ENCODE peak calls at places on chromosome 19, in ten cellular contexts. Q is bronchial epithelial cell, A is fibroblast of the aortic adventitia, Z is A549, B is HepG2, D is kidney epithelial cell, V is pancreas, X is epithelial cell of esophagus, K is Caco-2, Y is fibroblast of pulmonary artery. W is an unnamed sample.

GRCh38 chr19:50658438-50659317 is 9.4 kb downstream of the C19orf81 start:
- DNase-seq in V (peak), Q (no peak), B (no peak), Z (peak), K (no peak), A (peak), X (peak), Y (peak), D (no peak), W (peak)

GRCh38 chr19:6528544-6529121 is 2.2 kb upstream of the TNFSF9 start:
- DNase-seq in Q (no peak), V (no peak), X (no peak), D (no peak), Z (no peak), Y (no peak), A (peak), B (peak), K (no peak), W (no peak)

GRCh38 chr19:23957660-23958281 is 43.1 kb downstream of the ZNF726 start:
- DNase-seq in Y (peak), Z (no peak), Q (peak), A (peak), V (no peak), K (no peak), B (no peak), X (peak), D (peak), W (no peak)

GRCh38 chr19:1266116-1266817 is 2.9 kb upstream of the CIRBP start:
- DNase-seq in Y (peak), V (peak), Z (peak), A (peak), K (peak), Q (peak), D (no peak), B (peak), X (peak), W (peak)

GRCh38 chr19:16615788-16616187 is 12.2 kb downstream of the MED26 start:
- DNase-seq in A (no peak), K (no peak), Q (no peak), D (no peak), V (no peak), Z (no peak), B (no peak), Y (no peak), X (peak), W (no peak)

GRCh38 chr19:41928754-41929535 is 696 bp upstream of the ERFL start:
- DNase-seq in Z (no peak), Q (no peak), Y (no peak), A (no peak), D (no peak), K (no peak), B (no peak), V (no peak), X (no peak), W (no peak)

GRCh38 chr19:3129112-3129511 is 6.7 kb upstream of the GNA15 start:
- DNase-seq in Y (peak), A (peak), B (peak), V (no peak), Q (peak), Z (no peak), D (no peak), K (peak), X (peak), W (no peak)

GRCh38 chr19:39238944-39239343 is 5.9 kb downstream of the IFNL3 start:
- DNase-seq in Q (no peak), B (no peak), A (no peak), D (no peak), Z (no peak), X (no peak), V (no peak), K (no peak), Y (no peak), W (no peak)

DNA sequence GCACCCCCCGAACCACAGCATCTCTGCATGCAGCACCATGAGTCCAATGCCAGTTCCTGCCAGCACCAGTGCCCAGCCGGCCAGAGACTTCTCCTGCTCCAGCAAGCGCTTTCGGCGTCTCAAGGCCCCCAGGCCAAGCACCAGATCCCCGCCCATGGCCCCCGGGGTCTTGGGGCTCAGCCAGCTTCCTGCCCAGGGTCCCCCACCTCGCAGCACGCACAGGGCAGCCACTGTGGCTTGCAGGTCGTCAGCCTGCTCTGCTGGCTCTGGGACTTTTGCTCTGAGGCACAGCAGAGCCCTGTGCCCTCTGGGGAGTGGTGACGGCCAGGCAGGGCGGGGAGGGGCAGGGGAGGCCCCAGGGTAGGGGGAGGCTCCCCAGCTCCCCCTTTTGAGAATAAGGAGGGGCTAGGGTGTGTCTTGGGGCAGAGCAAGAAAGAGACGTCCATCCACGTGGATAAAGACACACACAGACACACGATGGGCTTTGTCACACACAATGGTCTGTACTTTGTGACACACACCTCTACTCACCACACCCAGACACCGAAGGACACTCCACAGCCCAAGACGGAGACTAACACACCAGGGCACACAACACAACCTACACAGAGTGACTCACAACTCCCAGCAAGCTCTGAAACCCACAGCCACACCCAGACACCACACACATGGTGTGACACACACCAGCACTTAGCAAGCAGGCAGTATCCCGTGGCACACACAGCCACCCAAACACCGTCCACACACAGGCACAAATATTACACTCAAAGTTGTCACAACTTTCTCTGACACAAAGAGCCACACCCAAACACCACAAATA is at the start of gene KCNN4:
- DNase-seq in Z (peak), A (peak), X (peak), D (no peak), B (no peak), V (no peak), Y (peak), K (no peak), Q (peak), W (no peak)
- H3K4me3 ChIP-seq in Z (peak), A (peak), X (no peak), D (peak), B (no peak), V (no peak), Y (no peak), K (peak), Q (peak), W (no peak)

GRCh38 chr19:49114630-49115363 is 627 bp downstream of the LIN7B start:
- DNase-seq in B (peak), Q (no peak), Z (no peak), D (no peak), X (peak), K (peak), A (peak), V (peak), Y (peak), W (peak)

GRCh38 chr19:49116544-49116943 is 2.4 kb downstream of the LIN7B start:
- DNase-seq in K (no peak), A (no peak), X (no peak), D (no peak), Y (no peak), Q (no peak), Z (no peak), V (no peak), B (no peak), W (no peak)

GRCh38 chr19:49110567-49110966 is 3.6 kb upstream of the LIN7B start:
- DNase-seq in Z (no peak), A (peak), Y (peak), Q (no peak), B (no peak), V (no peak), X (no peak), D (no peak), K (no peak), W (no peak)

GRCh38 chr19:49111218-49111998 is 2.8 kb upstream of the LIN7B start:
- DNase-seq in B (no peak), Y (no peak), Z (no peak), V (no peak), D (no peak), K (no peak), X (no peak), A (no peak), Q (no peak), W (no peak)

GRCh38 chr19:49113762-49114629 is at the start of gene LIN7B:
- DNase-seq in Y (peak), X (peak), B (peak), A (peak), D (no peak), V (peak), Q (peak), K (peak), Z (peak), W (peak)
- TF ChIP-seq CTCF in Y (peak), X (no peak), B (peak), A (peak), D (no peak), V (no peak), Q (peak), K (peak), Z (peak), W (peak)

DNA sequence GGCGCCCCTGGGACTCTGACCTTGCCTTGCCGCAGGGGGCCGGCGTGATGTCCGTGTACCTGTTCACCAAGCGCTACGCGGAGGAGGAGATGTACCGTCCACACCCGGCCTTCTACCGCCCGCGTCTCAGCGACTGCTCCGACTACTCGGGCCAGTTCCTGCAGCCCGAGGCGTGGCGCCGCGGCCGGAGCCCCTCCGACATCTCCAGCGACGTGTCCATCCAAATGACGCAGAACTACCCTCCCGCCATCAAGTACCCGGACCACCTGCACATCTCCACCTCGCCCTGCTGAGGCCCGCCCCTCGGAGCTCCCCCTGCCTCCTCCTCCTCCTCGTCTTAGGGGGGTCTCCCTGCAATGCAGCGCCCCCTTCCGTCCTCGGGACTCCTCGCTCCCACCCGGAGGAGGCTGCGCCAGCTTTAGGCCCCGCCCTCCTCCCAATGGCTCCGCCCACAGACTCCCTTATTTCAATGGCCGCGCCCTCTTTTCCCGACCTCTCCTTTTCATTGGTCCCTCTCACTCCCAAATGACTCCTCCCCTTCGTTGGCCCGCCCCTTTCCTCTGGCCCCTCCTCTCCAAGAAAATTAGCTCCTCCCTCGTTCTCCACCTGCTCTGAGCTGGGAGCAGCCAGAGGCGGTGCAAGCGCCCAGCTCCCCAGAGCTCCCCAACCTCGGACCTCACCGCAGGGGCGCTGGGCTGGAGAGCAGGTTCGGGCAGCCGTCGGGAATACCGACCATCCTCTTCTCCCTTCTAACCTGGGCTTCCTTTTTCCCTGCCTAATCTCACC is 20.5 kb upstream of the CACNG8 start:
- DNase-seq in D (no peak), K (no peak), Q (no peak), X (no peak), Y (peak), Z (no peak), A (no peak), V (no peak), B (peak), W (no peak)
- H3K4me3 ChIP-seq in D (no peak), K (no peak), Q (no peak), X (no peak), Y (no peak), Z (no peak), A (no peak), V (no peak), B (no peak), W (no peak)

DNA sequence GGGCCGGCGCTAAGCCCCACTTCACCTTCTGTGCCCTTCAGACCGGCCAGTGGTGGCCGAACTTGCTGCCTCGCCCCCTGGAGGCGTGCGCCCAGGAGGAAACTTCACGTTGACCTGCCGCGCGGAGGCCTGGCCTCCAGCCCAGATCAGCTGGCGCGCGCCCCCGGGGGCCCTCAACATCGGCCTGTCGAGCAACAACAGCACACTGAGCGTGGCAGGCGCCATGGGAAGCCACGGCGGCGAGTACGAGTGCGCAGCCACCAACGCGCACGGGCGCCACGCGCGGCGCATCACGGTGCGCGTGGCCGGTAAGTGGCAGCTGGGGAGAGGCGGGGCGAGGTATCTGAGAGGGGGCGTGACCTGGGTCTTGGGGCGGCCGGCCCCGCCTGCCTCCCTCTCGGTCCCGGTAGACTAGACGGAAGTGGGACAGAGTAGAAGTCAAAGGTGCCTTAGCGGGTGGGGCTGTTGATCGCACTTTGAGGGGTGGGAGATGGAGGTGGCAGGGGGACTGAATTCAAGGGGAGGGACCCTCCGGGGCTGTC is 5.6 kb downstream of the ICAM5 start:
- DNase-seq in Q (no peak), K (no peak), B (no peak), X (no peak), Z (no peak), Y (no peak), D (no peak), A (no peak), V (no peak), W (no peak)
- TF ChIP-seq CTCF in Q (no peak), K (no peak), B (peak), X (no peak), Z (no peak), Y (no peak), D (no peak), A (peak), V (no peak), W (no peak)

DNA sequence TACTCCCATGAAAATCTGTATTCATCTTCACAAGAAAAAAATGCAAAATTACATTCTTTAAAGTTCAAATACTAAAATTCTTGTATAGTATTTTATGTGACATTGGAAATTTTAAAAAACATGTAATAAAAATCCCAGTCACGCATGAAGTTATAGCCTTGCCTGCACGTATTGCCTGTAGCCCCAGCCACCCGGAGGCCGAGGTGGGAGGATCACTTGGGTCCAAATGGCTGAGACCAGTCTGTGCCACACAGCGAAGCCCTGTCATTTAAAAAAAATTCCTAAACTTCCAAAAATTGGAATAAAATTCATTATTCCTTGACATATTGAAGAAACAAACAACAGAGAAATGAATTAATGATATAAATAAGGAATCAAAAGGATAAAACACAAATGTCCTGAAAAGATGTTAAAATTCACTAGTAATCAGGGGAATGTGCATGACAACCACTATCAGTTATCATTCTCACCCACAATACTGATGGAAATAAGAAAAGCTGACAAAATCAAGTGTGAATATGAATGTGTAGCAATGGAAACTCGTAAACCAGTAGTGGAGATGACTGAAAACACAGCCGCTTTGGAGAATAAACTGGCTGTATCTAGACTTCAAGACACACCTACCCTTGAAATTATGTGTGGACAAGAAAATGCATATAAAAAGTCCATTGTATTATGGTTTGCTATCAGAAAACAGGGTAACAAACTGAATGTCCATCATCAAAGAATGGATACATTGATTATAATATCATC is 7.5 kb downstream of the CARD8 start:
- DNase-seq in K (no peak), B (no peak), Z (no peak), D (no peak), X (no peak), Y (no peak), V (no peak), A (no peak), Q (no peak), W (no peak)
- H3K4me3 ChIP-seq in K (no peak), B (no peak), Z (no peak), D (no peak), X (no peak), Y (no peak), V (no peak), A (no peak), Q (no peak), W (no peak)

DNA sequence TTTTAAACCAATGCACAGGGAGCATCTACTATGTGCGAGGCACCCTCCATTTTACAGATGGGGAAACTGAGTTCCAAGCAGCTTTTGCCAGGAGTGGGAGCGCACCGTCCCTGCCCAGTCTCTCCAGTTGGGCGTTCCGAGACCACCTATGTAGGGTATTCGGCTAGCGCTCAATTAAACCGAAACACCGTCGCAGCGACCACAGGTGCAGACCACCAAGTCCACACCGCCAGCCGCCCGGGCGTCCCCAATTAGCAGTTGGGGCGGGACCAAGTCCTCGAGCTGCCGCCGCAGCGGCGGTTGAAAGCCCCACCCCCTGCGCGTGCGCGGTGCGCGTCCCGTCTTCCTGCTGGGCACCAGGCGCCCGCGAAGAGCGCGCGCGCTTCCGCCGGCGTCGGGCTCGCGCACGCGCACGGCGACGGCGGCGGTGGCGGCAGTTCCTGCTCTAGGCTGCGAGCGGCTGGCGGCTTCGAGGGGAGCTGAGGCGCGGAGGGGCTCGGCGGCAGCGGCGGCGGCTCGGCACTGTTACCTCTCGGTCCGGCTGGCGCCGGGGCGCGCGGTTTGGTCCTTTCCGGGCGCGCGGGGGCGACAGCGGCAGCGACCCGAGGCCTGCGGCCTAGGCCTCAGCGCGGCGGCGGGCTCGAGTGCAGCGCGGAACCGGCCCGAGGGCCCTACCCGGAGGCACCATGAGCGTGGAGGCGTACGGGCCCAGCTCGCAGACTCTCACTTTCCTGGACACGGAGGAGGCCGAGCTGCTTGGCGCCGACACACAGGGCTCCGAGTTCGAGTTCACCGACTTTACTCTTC is at the start of gene UPF1:
- DNase-seq in Z (peak), X (peak), K (peak), A (peak), V (peak), Q (peak), B (peak), Y (peak), D (peak), W (peak)
- TF ChIP-seq CTCF in Z (no peak), X (no peak), K (no peak), A (no peak), V (no peak), Q (peak), B (peak), Y (no peak), D (no peak), W (no peak)

DNA sequence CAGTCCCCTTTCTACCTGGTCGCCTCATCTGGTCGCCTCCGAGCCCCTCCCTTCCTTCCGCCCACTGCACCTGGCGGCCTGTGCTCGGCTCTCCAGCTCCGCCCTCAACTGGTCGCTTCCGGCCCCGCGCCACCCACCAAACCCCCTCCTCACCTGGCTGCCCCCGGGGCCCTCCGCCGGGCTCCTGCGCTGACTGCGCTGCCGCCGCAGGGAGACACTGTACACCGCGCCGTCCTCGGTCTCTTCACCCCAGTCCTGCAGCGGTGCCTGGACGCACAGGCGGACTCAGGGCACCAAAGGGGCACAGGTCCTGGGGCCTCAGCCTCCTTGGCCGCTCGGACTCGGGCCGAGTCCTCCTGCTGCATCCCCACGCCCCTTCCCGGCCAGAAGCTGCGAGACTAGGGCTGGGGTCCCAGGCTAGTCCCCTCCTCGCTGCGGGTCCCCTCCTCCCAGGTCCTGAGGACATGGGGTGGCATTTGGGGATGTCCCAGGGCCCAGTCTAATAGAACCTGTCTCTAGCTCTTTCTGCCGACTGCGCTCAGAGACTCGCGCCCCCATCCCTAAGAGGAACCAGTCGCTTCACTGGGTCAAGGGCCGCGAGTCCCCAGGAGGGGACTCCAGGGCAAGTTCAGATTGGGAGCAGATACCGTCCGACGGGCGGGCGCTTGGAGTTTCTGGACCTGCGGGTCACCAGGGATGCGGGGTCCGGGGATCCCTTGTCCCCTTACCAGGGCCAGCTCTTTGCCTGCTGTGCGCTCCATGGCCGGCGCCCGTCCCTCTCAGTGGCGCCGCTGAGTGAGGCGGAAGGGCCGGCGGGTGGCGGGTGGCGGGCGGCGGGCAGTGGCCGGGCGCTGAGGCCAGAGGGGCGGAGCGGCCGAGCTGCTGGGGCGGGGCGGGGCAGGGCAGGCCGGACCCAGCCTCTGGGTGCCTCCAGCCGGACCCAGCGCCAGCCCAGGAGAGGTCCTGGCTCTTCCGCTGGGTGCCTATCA is at the start of gene RGL3:
- DNase-seq in D (no peak), A (no peak), B (no peak), X (no peak), Q (no peak), K (peak), Z (no peak), V (peak), Y (no peak), W (no peak)
- H3K4me3 ChIP-seq in D (peak), A (peak), B (peak), X (no peak), Q (peak), K (peak), Z (peak), V (peak), Y (peak), W (peak)

GRCh38 chr19:31054430-31054829 is 294.8 kb downstream of the TSHZ3 start:
- DNase-seq in V (no peak), Z (peak), X (peak), B (no peak), K (peak), Q (peak), Y (peak), A (peak), D (peak), W (no peak)
- TF ChIP-seq CTCF in V (no peak), Z (peak), X (peak), B (peak), K (no peak), Q (peak), Y (peak), A (peak), D (peak), W (no peak)

W was measured in ovary.